ENCODE peak calls at places on chromosomes 16 and 17, in eight cellular contexts. One of them, this sample, is unnamed.
A peak's percentile ranks its signal among the peaks of the same experiment; 100 is the strongest.

GRCh38 chr16:57167951-57168350 is 17.9 kb downstream of the PSME3IP1 start:
- DNase-seq in non-pigmented ciliary epithelial cell: peak; percentile 48
- DNase-seq in AG10803: peak; percentile 79
- DNase-seq in thyroid gland: peak; percentile 44
- DNase-seq in kidney epithelial cell: peak; percentile 37
- DNase-seq in RCC 7860: peak; percentile 40
- DNase-seq in OCI-M1: peak; percentile 72
- DNase-seq in GM19239: no peak
- DNase-seq in this sample: no peak

GRCh38 chr17:27379863-27380533 is 76.2 kb upstream of the KSR1 start:
- DNase-seq in non-pigmented ciliary epithelial cell: no peak
- DNase-seq in AG10803: peak; percentile 52
- DNase-seq in thyroid gland: peak; percentile 85
- DNase-seq in kidney epithelial cell: no peak
- DNase-seq in RCC 7860: no peak
- DNase-seq in OCI-M1: peak; percentile 62
- DNase-seq in GM19239: no peak
- DNase-seq in this sample: peak; percentile 78

GRCh38 chr17:13288248-13288647 is 270.4 kb upstream of the ELAC2 start:
- DNase-seq in non-pigmented ciliary epithelial cell: no peak
- DNase-seq in AG10803: no peak
- DNase-seq in thyroid gland: no peak
- DNase-seq in kidney epithelial cell: no peak
- DNase-seq in RCC 7860: no peak
- DNase-seq in OCI-M1: no peak
- DNase-seq in GM19239: no peak
- DNase-seq in this sample: no peak

GRCh38 chr17:28645576-28645939 is 600 bp upstream of the BLTP2 start:
- DNase-seq in non-pigmented ciliary epithelial cell: no peak
- DNase-seq in AG10803: no peak
- DNase-seq in thyroid gland: peak; percentile 5
- DNase-seq in kidney epithelial cell: no peak
- DNase-seq in RCC 7860: no peak
- DNase-seq in OCI-M1: no peak
- DNase-seq in GM19239: no peak
- DNase-seq in this sample: no peak

GRCh38 chr16:7509919-7510705 is 177.5 kb downstream of the RBFOX1 start:
- DNase-seq in non-pigmented ciliary epithelial cell: no peak
- DNase-seq in AG10803: no peak
- DNase-seq in thyroid gland: no peak
- DNase-seq in kidney epithelial cell: no peak
- DNase-seq in RCC 7860: no peak
- DNase-seq in OCI-M1: no peak
- DNase-seq in GM19239: no peak
- DNase-seq in this sample: no peak

GRCh38 chr17:70562137-70562536 is 392.8 kb downstream of the KCNJ2 start:
- DNase-seq in non-pigmented ciliary epithelial cell: no peak
- DNase-seq in AG10803: no peak
- DNase-seq in thyroid gland: no peak
- DNase-seq in kidney epithelial cell: no peak
- DNase-seq in RCC 7860: no peak
- DNase-seq in OCI-M1: no peak
- DNase-seq in GM19239: no peak
- DNase-seq in this sample: no peak

GRCh38 chr17:28698253-28698941 is 13.3 kb downstream of the PROCA1 start:
- DNase-seq in non-pigmented ciliary epithelial cell: no peak
- DNase-seq in AG10803: peak; percentile 43
- DNase-seq in thyroid gland: no peak
- DNase-seq in kidney epithelial cell: no peak
- DNase-seq in RCC 7860: peak; percentile 96
- DNase-seq in OCI-M1: peak; percentile 70
- DNase-seq in GM19239: no peak
- DNase-seq in this sample: no peak

GRCh38 chr16:57788951-57789350 is 13.3 kb downstream of the KIFC3 start:
- DNase-seq in non-pigmented ciliary epithelial cell: no peak
- DNase-seq in AG10803: no peak
- DNase-seq in thyroid gland: no peak
- DNase-seq in kidney epithelial cell: no peak
- DNase-seq in RCC 7860: no peak
- DNase-seq in OCI-M1: no peak
- DNase-seq in GM19239: no peak
- DNase-seq in this sample: no peak

GRCh38 chr16:52597073-52597771 is 50.3 kb upstream of the TOX3 start:
- DNase-seq in non-pigmented ciliary epithelial cell: no peak
- DNase-seq in AG10803: no peak
- DNase-seq in thyroid gland: no peak
- DNase-seq in kidney epithelial cell: no peak
- DNase-seq in RCC 7860: no peak
- DNase-seq in OCI-M1: no peak
- DNase-seq in GM19239: no peak
- DNase-seq in this sample: no peak

GRCh38 chr17:44278006-44278405 is 10.1 kb upstream of the SLC4A1 start:
- DNase-seq in non-pigmented ciliary epithelial cell: no peak
- DNase-seq in AG10803: peak; percentile 17
- DNase-seq in thyroid gland: no peak
- DNase-seq in kidney epithelial cell: no peak
- DNase-seq in RCC 7860: peak; percentile 13
- DNase-seq in OCI-M1: no peak
- DNase-seq in GM19239: no peak
- DNase-seq in this sample: no peak

GRCh38 chr16:88837806-88838205 is 18.9 kb downstream of the GALNS start:
- DNase-seq in non-pigmented ciliary epithelial cell: no peak
- DNase-seq in AG10803: no peak
- DNase-seq in thyroid gland: no peak
- DNase-seq in kidney epithelial cell: no peak
- DNase-seq in RCC 7860: no peak
- DNase-seq in OCI-M1: no peak
- DNase-seq in GM19239: no peak
- DNase-seq in this sample: no peak

GRCh38 chr17:48179071-48179945 is 71.7 kb downstream of the SNX11 start:
- DNase-seq in non-pigmented ciliary epithelial cell: peak; percentile 31
- DNase-seq in AG10803: peak; percentile 44
- DNase-seq in thyroid gland: no peak
- DNase-seq in kidney epithelial cell: no peak
- DNase-seq in RCC 7860: no peak
- DNase-seq in OCI-M1: no peak
- DNase-seq in GM19239: no peak
- DNase-seq in this sample: no peak

GRCh38 chr17:2393954-2394749 is 6.7 kb downstream of the MNT start:
- DNase-seq in non-pigmented ciliary epithelial cell: no peak
- DNase-seq in AG10803: no peak
- DNase-seq in thyroid gland: peak; percentile 14
- DNase-seq in kidney epithelial cell: no peak
- DNase-seq in RCC 7860: no peak
- DNase-seq in OCI-M1: no peak
- DNase-seq in GM19239: no peak
- DNase-seq in this sample: peak; percentile 38

GRCh38 chr16:25014500-25015147 is 545 bp downstream of the ARHGAP17 start:
- DNase-seq in non-pigmented ciliary epithelial cell: no peak
- DNase-seq in AG10803: peak; percentile 59
- DNase-seq in thyroid gland: peak; percentile 60
- DNase-seq in kidney epithelial cell: no peak
- DNase-seq in RCC 7860: peak; percentile 25
- DNase-seq in OCI-M1: peak; percentile 53
- DNase-seq in GM19239: no peak
- DNase-seq in this sample: peak; percentile 52

GRCh38 chr16:35602116-35602515 is 2142.7 kb downstream of the TP53TG3F start:
- DNase-seq in non-pigmented ciliary epithelial cell: no peak
- DNase-seq in AG10803: no peak
- DNase-seq in thyroid gland: no peak
- DNase-seq in kidney epithelial cell: no peak
- DNase-seq in RCC 7860: no peak
- DNase-seq in OCI-M1: no peak
- DNase-seq in GM19239: no peak
- DNase-seq in this sample: no peak

GRCh38 chr16:2514333-2515179 is 804 bp downstream of the ATP6V0C start:
- DNase-seq in non-pigmented ciliary epithelial cell: no peak
- DNase-seq in AG10803: no peak
- DNase-seq in thyroid gland: peak; percentile 69
- DNase-seq in kidney epithelial cell: no peak
- DNase-seq in RCC 7860: no peak
- DNase-seq in OCI-M1: peak; percentile 32
- DNase-seq in GM19239: no peak
- DNase-seq in this sample: no peak

GRCh38 chr16:67514382-67514828 is 14.2 kb upstream of the RIPOR1 start:
- DNase-seq in non-pigmented ciliary epithelial cell: peak; percentile 31
- DNase-seq in AG10803: peak; percentile 85
- DNase-seq in thyroid gland: peak; percentile 79
- DNase-seq in kidney epithelial cell: peak; percentile 53
- DNase-seq in RCC 7860: peak; percentile 71
- DNase-seq in OCI-M1: peak; percentile 96
- DNase-seq in GM19239: peak; percentile 66
- DNase-seq in this sample: peak; percentile 94

GRCh38 chr17:68291836-68292688 is 767 bp downstream of the ARSG start:
- DNase-seq in non-pigmented ciliary epithelial cell: no peak
- DNase-seq in AG10803: peak; percentile 53
- DNase-seq in thyroid gland: peak; percentile 57
- DNase-seq in kidney epithelial cell: peak; percentile 16
- DNase-seq in RCC 7860: peak; percentile 51
- DNase-seq in OCI-M1: peak; percentile 60
- DNase-seq in GM19239: peak; percentile 88
- DNase-seq in this sample: peak; percentile 76

GRCh38 chr17:82664701-82665182 is 16.5 kb upstream of the WDR45B start:
- DNase-seq in non-pigmented ciliary epithelial cell: no peak
- DNase-seq in AG10803: no peak
- DNase-seq in thyroid gland: no peak
- DNase-seq in kidney epithelial cell: no peak
- DNase-seq in RCC 7860: no peak
- DNase-seq in OCI-M1: no peak
- DNase-seq in GM19239: no peak
- DNase-seq in this sample: no peak

GRCh38 chr16:19330801-19331484 is 45.4 kb downstream of the CLEC19A start:
- DNase-seq in non-pigmented ciliary epithelial cell: no peak
- DNase-seq in AG10803: peak; percentile 42
- DNase-seq in thyroid gland: no peak
- DNase-seq in kidney epithelial cell: no peak
- DNase-seq in RCC 7860: peak; percentile 75
- DNase-seq in OCI-M1: no peak
- DNase-seq in GM19239: no peak
- DNase-seq in this sample: peak; percentile 89

GRCh38 chr17:58005031-58005727 is 1.9 kb downstream of the SRSF1 start:
- DNase-seq in non-pigmented ciliary epithelial cell: no peak
- DNase-seq in AG10803: no peak
- DNase-seq in thyroid gland: no peak
- DNase-seq in kidney epithelial cell: no peak
- DNase-seq in RCC 7860: no peak
- DNase-seq in OCI-M1: peak; percentile 47
- DNase-seq in GM19239: no peak
- DNase-seq in this sample: no peak

GRCh38 chr16:680967-681745 is 946 bp downstream of the STUB1 start:
- DNase-seq in non-pigmented ciliary epithelial cell: no peak
- DNase-seq in AG10803: peak; percentile 53
- DNase-seq in thyroid gland: peak; percentile 44
- DNase-seq in kidney epithelial cell: no peak
- DNase-seq in RCC 7860: peak; percentile 30
- DNase-seq in OCI-M1: peak; percentile 60
- DNase-seq in GM19239: no peak
- DNase-seq in this sample: peak; percentile 89

GRCh38 chr16:86120201-86120981 is 221.4 kb downstream of the IRF8 start:
- DNase-seq in non-pigmented ciliary epithelial cell: no peak
- DNase-seq in AG10803: no peak
- DNase-seq in thyroid gland: no peak
- DNase-seq in kidney epithelial cell: no peak
- DNase-seq in RCC 7860: no peak
- DNase-seq in OCI-M1: no peak
- DNase-seq in GM19239: no peak
- DNase-seq in this sample: no peak

GRCh38 chr17:4045477-4045876 is 81.2 kb upstream of the ATP2A3 start:
- DNase-seq in non-pigmented ciliary epithelial cell: no peak
- DNase-seq in AG10803: no peak
- DNase-seq in thyroid gland: no peak
- DNase-seq in kidney epithelial cell: no peak
- DNase-seq in RCC 7860: no peak
- DNase-seq in OCI-M1: no peak
- DNase-seq in GM19239: no peak
- DNase-seq in this sample: no peak